ENCODE peak calls at places on chromosome 21, in nine cellular contexts. V, Y, M, D, K, C, T, Q and G are unnamed samples.

GRCh38 chr21:40752125-40752524 is 94.8 kb downstream of the DSCAM start:
- DNase-seq in V (no peak), Y (no peak), M (no peak), D (no peak), K (no peak), C (no peak), T (no peak), Q (no peak), G (no peak)

GRCh38 chr21:27406297-27407009 is 439.6 kb upstream of the ADAMTS5 start:
- DNase-seq in V (no peak), Y (no peak), M (no peak), D (no peak), K (no peak), C (no peak), T (no peak), Q (no peak), G (no peak)

GRCh38 chr21:46442938-46443337 is 15.8 kb upstream of the DIP2A start:
- DNase-seq in V (no peak), Y (no peak), M (no peak), D (no peak), K (no peak), C (no peak), T (no peak), Q (no peak), G (no peak)

GRCh38 chr21:25563399-25564116 is 43.7 kb downstream of the MRPL39 start:
- DNase-seq in V (no peak), Y (peak), M (no peak), D (no peak), K (no peak), C (no peak), T (no peak), Q (no peak), G (no peak)

GRCh38 chr21:36692125-36692843 is 6.6 kb upstream of the SIM2 start:
- DNase-seq in V (no peak), Y (no peak), M (no peak), D (no peak), K (no peak), C (no peak), T (no peak), Q (no peak), G (no peak)

GRCh38 chr21:31490471-31490870 is 146.4 kb upstream of the TIAM1 start:
- DNase-seq in V (no peak), Y (no peak), M (no peak), D (no peak), K (no peak), C (no peak), T (no peak), Q (peak), G (no peak)

GRCh38 chr21:26499475-26499874 is 73.6 kb downstream of the CYYR1 start:
- DNase-seq in V (no peak), Y (no peak), M (no peak), D (no peak), K (no peak), C (no peak), T (no peak), Q (no peak), G (no peak)

GRCh38 chr21:35138665-35139381 is 89.7 kb upstream of the RUNX1 start:
- DNase-seq in V (no peak), Y (no peak), M (no peak), D (no peak), K (no peak), C (no peak), T (no peak), Q (no peak), G (no peak)

GRCh38 chr21:42574234-42575027 is 60.8 kb downstream of the SLC37A1 start:
- DNase-seq in V (peak), Y (peak), M (no peak), D (peak), K (no peak), C (no peak), T (peak), Q (no peak), G (peak)

GRCh38 chr21:42567861-42568260 is 54.2 kb downstream of the SLC37A1 start:
- DNase-seq in V (peak), Y (peak), M (no peak), D (peak), K (no peak), C (peak), T (peak), Q (no peak), G (no peak)

GRCh38 chr21:26169061-26169610 is 1.4 kb downstream of the APP start:
- DNase-seq in V (peak), Y (peak), M (peak), D (peak), K (no peak), C (peak), T (peak), Q (peak), G (peak)

GRCh38 chr21:17726047-17726446 is 93.1 kb downstream of the C21orf91 start:
- DNase-seq in V (no peak), Y (no peak), M (no peak), D (no peak), K (no peak), C (no peak), T (no peak), Q (no peak), G (no peak)

GRCh38 chr21:42047821-42048613 is 23.1 kb upstream of the UMODL1 start:
- DNase-seq in V (peak), Y (no peak), M (no peak), D (peak), K (no peak), C (peak), T (no peak), Q (no peak), G (no peak)

GRCh38 chr21:41170442-41170841 is 2.5 kb downstream of the BACE2 start:
- DNase-seq in V (peak), Y (peak), M (no peak), D (peak), K (no peak), C (peak), T (no peak), Q (peak), G (peak)

GRCh38 chr21:27363719-27364479 is 397.0 kb upstream of the ADAMTS5 start:
- DNase-seq in V (no peak), Y (no peak), M (no peak), D (no peak), K (no peak), C (no peak), T (no peak), Q (no peak), G (no peak)

GRCh38 chr21:38538353-38538752 is 40.1 kb upstream of the ERG start:
- DNase-seq in V (no peak), Y (no peak), M (no peak), D (no peak), K (no peak), C (no peak), T (no peak), Q (no peak), G (no peak)

GRCh38 chr21:8989883-8990325 is 1531.5 kb upstream of the TPTE start:
- DNase-seq in V (no peak), Y (no peak), M (no peak), D (no peak), K (no peak), C (no peak), T (no peak), Q (no peak), G (no peak)

GRCh38 chr21:33286076-33286475 is 19.9 kb downstream of the IL10RB start:
- DNase-seq in V (no peak), Y (no peak), M (no peak), D (no peak), K (no peak), C (no peak), T (no peak), Q (no peak), G (no peak)
- TF ChIP-seq POLR2A in V (no peak), Y (no peak), M (no peak), D (no peak), K (no peak), C (no peak), T (no peak), Q (no peak), G (no peak)

GRCh38 chr21:44323591-44323990 is 15.6 kb downstream of the CFAP410 start:
- DNase-seq in V (no peak), Y (no peak), M (no peak), D (no peak), K (no peak), C (no peak), T (no peak), Q (no peak), G (no peak)
- H3K4me3 ChIP-seq in V (no peak), Y (no peak), M (no peak), D (no peak), K (no peak), C (no peak), T (no peak), Q (no peak), G (no peak)

GRCh38 chr21:29298348-29299045 is at the start of gene BACH1:
- DNase-seq in V (peak), Y (peak), M (peak), D (peak), K (peak), C (peak), T (peak), Q (peak), G (peak)
- TF ChIP-seq POLR2A in V (peak), Y (peak), M (peak), D (peak), K (no peak), C (peak), T (peak), Q (peak), G (no peak)

GRCh38 chr21:45234906-45235305 is 52.8 kb downstream of the POFUT2 start:
- DNase-seq in V (no peak), Y (no peak), M (no peak), D (no peak), K (no peak), C (no peak), T (no peak), Q (no peak), G (no peak)

GRCh38 chr21:45228656-45229240 is 58.9 kb downstream of the POFUT2 start:
- DNase-seq in V (no peak), Y (no peak), M (no peak), D (no peak), K (no peak), C (no peak), T (no peak), Q (no peak), G (no peak)

GRCh38 chr21:45235488-45235887 is 52.2 kb downstream of the POFUT2 start:
- DNase-seq in V (no peak), Y (no peak), M (no peak), D (no peak), K (no peak), C (no peak), T (no peak), Q (no peak), G (no peak)

GRCh38 chr21:45236481-45236880 is 51.2 kb downstream of the POFUT2 start:
- DNase-seq in V (no peak), Y (no peak), M (no peak), D (no peak), K (no peak), C (no peak), T (no peak), Q (no peak), G (no peak)

GRCh38 chr21:45234127-45234526 is 53.6 kb downstream of the POFUT2 start:
- DNase-seq in V (no peak), Y (no peak), M (no peak), D (no peak), K (no peak), C (no peak), T (no peak), Q (no peak), G (no peak)
- H3K4me3 ChIP-seq in V (no peak), Y (no peak), M (no peak), D (no peak), K (no peak), C (peak), T (no peak), Q (no peak), G (no peak)